ENCODE peak calls at places on chromosome 20, in seven cellular contexts. One of them, this sample, is unnamed.

GRCh38 chr20:5078399-5078958 is 41.3 kb downstream of the PCNA start:
- DNase-seq in mesenchymal stem cell: peak; percentile 45
- DNase-seq in PC-3: peak; percentile 33
- DNase-seq in H9: no peak
- DNase-seq in IMR-90: peak; percentile 66
- DNase-seq in adipocyte: no peak
- DNase-seq in colonic mucosa: peak; percentile 81
- DNase-seq in this sample: no peak

GRCh38 chr20:64130876-64131275 is 23.5 kb upstream of the NPBWR2 start:
- DNase-seq in mesenchymal stem cell: no peak
- DNase-seq in PC-3: no peak
- DNase-seq in H9: no peak
- DNase-seq in IMR-90: no peak
- DNase-seq in adipocyte: no peak
- DNase-seq in colonic mucosa: no peak
- DNase-seq in this sample: no peak

GRCh38 chr20:25061103-25061799 is 3.3 kb upstream of the ACSS1 start:
- DNase-seq in mesenchymal stem cell: no peak
- DNase-seq in PC-3: no peak
- DNase-seq in H9: no peak
- DNase-seq in IMR-90: no peak
- DNase-seq in adipocyte: no peak
- DNase-seq in colonic mucosa: no peak
- DNase-seq in this sample: no peak

GRCh38 chr20:34680586-34680985 is 3.7 kb upstream of the PIGU start:
- DNase-seq in mesenchymal stem cell: peak; percentile 32
- DNase-seq in PC-3: no peak
- DNase-seq in H9: no peak
- DNase-seq in IMR-90: no peak
- DNase-seq in adipocyte: peak; percentile 11
- DNase-seq in colonic mucosa: no peak
- DNase-seq in this sample: no peak

GRCh38 chr20:49747707-49748524 is 34.2 kb upstream of the B4GALT5 start:
- DNase-seq in mesenchymal stem cell: peak; percentile 37
- DNase-seq in PC-3: no peak
- DNase-seq in H9: no peak
- DNase-seq in IMR-90: peak; percentile 50
- DNase-seq in adipocyte: peak; percentile 88
- DNase-seq in colonic mucosa: peak; percentile 43
- DNase-seq in this sample: peak; percentile 61

GRCh38 chr20:47418061-47418616 is 61.6 kb upstream of the ZMYND8 start:
- DNase-seq in mesenchymal stem cell: no peak
- DNase-seq in PC-3: peak; percentile 57
- DNase-seq in H9: no peak
- DNase-seq in IMR-90: no peak
- DNase-seq in adipocyte: no peak
- DNase-seq in colonic mucosa: no peak
- DNase-seq in this sample: no peak

GRCh38 chr20:18692453-18692852 is 104.6 kb downstream of the DTD1 start:
- DNase-seq in mesenchymal stem cell: no peak
- DNase-seq in PC-3: peak; percentile 86
- DNase-seq in H9: no peak
- DNase-seq in IMR-90: peak; percentile 3
- DNase-seq in adipocyte: no peak
- DNase-seq in colonic mucosa: no peak
- DNase-seq in this sample: no peak

GRCh38 chr20:31374346-31374745 is 5.9 kb downstream of the DEFB118 start:
- DNase-seq in mesenchymal stem cell: no peak
- DNase-seq in PC-3: no peak
- DNase-seq in H9: no peak
- DNase-seq in IMR-90: no peak
- DNase-seq in adipocyte: no peak
- DNase-seq in colonic mucosa: no peak
- DNase-seq in this sample: no peak

GRCh38 chr20:4978050-4978918 is 23.0 kb downstream of the SLC23A2 start:
- DNase-seq in mesenchymal stem cell: no peak
- DNase-seq in PC-3: no peak
- DNase-seq in H9: no peak
- DNase-seq in IMR-90: no peak
- DNase-seq in adipocyte: no peak
- DNase-seq in colonic mucosa: no peak
- DNase-seq in this sample: peak; percentile 34

GRCh38 chr20:14342910-14343309 is 5.5 kb upstream of the FLRT3 start:
- DNase-seq in mesenchymal stem cell: no peak
- DNase-seq in PC-3: peak; percentile 34
- DNase-seq in H9: no peak
- DNase-seq in IMR-90: no peak
- DNase-seq in adipocyte: no peak
- DNase-seq in colonic mucosa: peak; percentile 19
- DNase-seq in this sample: no peak

GRCh38 chr20:61808497-61808896 is 257.2 kb downstream of the TAF4 start:
- DNase-seq in mesenchymal stem cell: no peak
- DNase-seq in PC-3: no peak
- DNase-seq in H9: no peak
- DNase-seq in IMR-90: no peak
- DNase-seq in adipocyte: no peak
- DNase-seq in colonic mucosa: no peak
- DNase-seq in this sample: no peak

GRCh38 chr20:50246367-50247195 is 56.0 kb downstream of the CEBPB start:
- DNase-seq in mesenchymal stem cell: no peak
- DNase-seq in PC-3: peak; percentile 69
- DNase-seq in H9: no peak
- DNase-seq in IMR-90: no peak
- DNase-seq in adipocyte: no peak
- DNase-seq in colonic mucosa: no peak
- DNase-seq in this sample: no peak

GRCh38 chr20:48194578-48194977 is 409.3 kb upstream of the SULF2 start:
- DNase-seq in mesenchymal stem cell: no peak
- DNase-seq in PC-3: no peak
- DNase-seq in H9: no peak
- DNase-seq in IMR-90: no peak
- DNase-seq in adipocyte: no peak
- DNase-seq in colonic mucosa: no peak
- DNase-seq in this sample: no peak

GRCh38 chr20:49989234-49990065 is 6.7 kb downstream of the SNAI1 start:
- DNase-seq in mesenchymal stem cell: peak; percentile 91
- DNase-seq in PC-3: no peak
- DNase-seq in H9: no peak
- DNase-seq in IMR-90: peak; percentile 87
- DNase-seq in adipocyte: peak; percentile 75
- DNase-seq in colonic mucosa: no peak
- DNase-seq in this sample: peak; percentile 85

GRCh38 chr20:38725959-38726848 is 1.9 kb downstream of the SLC32A1 start:
- DNase-seq in mesenchymal stem cell: peak; percentile 33
- DNase-seq in PC-3: peak; percentile 47
- DNase-seq in H9: peak; percentile 93
- DNase-seq in IMR-90: peak; percentile 11
- DNase-seq in adipocyte: no peak
- DNase-seq in colonic mucosa: no peak
- DNase-seq in this sample: no peak

GRCh38 chr20:43355610-43356009 is 102.1 kb upstream of the SRSF6 start:
- DNase-seq in mesenchymal stem cell: no peak
- DNase-seq in PC-3: no peak
- DNase-seq in H9: no peak
- DNase-seq in IMR-90: no peak
- DNase-seq in adipocyte: no peak
- DNase-seq in colonic mucosa: no peak
- DNase-seq in this sample: no peak

GRCh38 chr20:3658708-3659491 is 4.3 kb downstream of the GFRA4 start:
- DNase-seq in mesenchymal stem cell: no peak
- DNase-seq in PC-3: no peak
- DNase-seq in H9: no peak
- DNase-seq in IMR-90: no peak
- DNase-seq in adipocyte: no peak
- DNase-seq in colonic mucosa: no peak
- DNase-seq in this sample: no peak

GRCh38 chr20:3659492-3660261 is 3.5 kb downstream of the GFRA4 start:
- DNase-seq in mesenchymal stem cell: no peak
- DNase-seq in PC-3: no peak
- DNase-seq in H9: peak; percentile 30
- DNase-seq in IMR-90: no peak
- DNase-seq in adipocyte: no peak
- DNase-seq in colonic mucosa: no peak
- DNase-seq in this sample: no peak

GRCh38 chr20:3661836-3662665 is 1.1 kb downstream of the GFRA4 start:
- DNase-seq in mesenchymal stem cell: no peak
- DNase-seq in PC-3: no peak
- DNase-seq in H9: no peak
- DNase-seq in IMR-90: no peak
- DNase-seq in adipocyte: no peak
- DNase-seq in colonic mucosa: no peak
- DNase-seq in this sample: no peak

GRCh38 chr20:3661060-3661820 is 2.0 kb downstream of the GFRA4 start:
- DNase-seq in mesenchymal stem cell: no peak
- DNase-seq in PC-3: no peak
- DNase-seq in H9: peak; percentile 25
- DNase-seq in IMR-90: no peak
- DNase-seq in adipocyte: peak; percentile 14
- DNase-seq in colonic mucosa: no peak
- DNase-seq in this sample: no peak

GRCh38 chr20:3660262-3661059 is 2.7 kb downstream of the GFRA4 start:
- DNase-seq in mesenchymal stem cell: no peak
- DNase-seq in PC-3: no peak
- DNase-seq in H9: peak; percentile 26
- DNase-seq in IMR-90: no peak
- DNase-seq in adipocyte: no peak
- DNase-seq in colonic mucosa: no peak
- DNase-seq in this sample: no peak
- H3K27me3 ChIP-seq in mesenchymal stem cell: peaks cover 61% of the 10 kb centered on the region
- H3K27me3 ChIP-seq in PC-3: peaks cover 18% of the 10 kb centered on the region
- H3K27me3 ChIP-seq in H9: peaks cover 5% of the 10 kb centered on the region
- H3K27me3 ChIP-seq in IMR-90: peaks cover 63% of the 10 kb centered on the region
- H3K27me3 ChIP-seq in adipocyte: peaks cover 49% of the 10 kb centered on the region
- H3K27me3 ChIP-seq in colonic mucosa: peaks cover 27% of the 10 kb centered on the region
- H3K27me3 ChIP-seq in this sample: peaks cover 29% of the 10 kb centered on the region

GRCh38 chr20:32685541-32686529 is 12.1 kb upstream of the C20orf203 start:
- DNase-seq in mesenchymal stem cell: peak; percentile 87
- DNase-seq in PC-3: no peak
- DNase-seq in H9: no peak
- DNase-seq in IMR-90: peak; percentile 93
- DNase-seq in adipocyte: peak; percentile 96
- DNase-seq in colonic mucosa: no peak
- DNase-seq in this sample: peak; percentile 84

GRCh38 chr20:32687180-32687532 is 13.4 kb upstream of the C20orf203 start:
- DNase-seq in mesenchymal stem cell: no peak
- DNase-seq in PC-3: no peak
- DNase-seq in H9: no peak
- DNase-seq in IMR-90: no peak
- DNase-seq in adipocyte: no peak
- DNase-seq in colonic mucosa: no peak
- DNase-seq in this sample: no peak

GRCh38 chr20:32682508-32682987 is 8.8 kb upstream of the C20orf203 start:
- DNase-seq in mesenchymal stem cell: no peak
- DNase-seq in PC-3: no peak
- DNase-seq in H9: no peak
- DNase-seq in IMR-90: no peak
- DNase-seq in adipocyte: no peak
- DNase-seq in colonic mucosa: no peak
- DNase-seq in this sample: no peak

GRCh38 chr20:32681175-32682084 is 7.7 kb upstream of the C20orf203 start:
- DNase-seq in mesenchymal stem cell: peak; percentile 58
- DNase-seq in PC-3: peak; percentile 84
- DNase-seq in H9: peak; percentile 83
- DNase-seq in IMR-90: peak; percentile 17
- DNase-seq in adipocyte: no peak
- DNase-seq in colonic mucosa: no peak
- DNase-seq in this sample: peak; percentile 13

GRCh38 chr20:32686530-32687179 is 12.9 kb upstream of the C20orf203 start:
- DNase-seq in mesenchymal stem cell: no peak
- DNase-seq in PC-3: no peak
- DNase-seq in H9: no peak
- DNase-seq in IMR-90: no peak
- DNase-seq in adipocyte: no peak
- DNase-seq in colonic mucosa: no peak
- DNase-seq in this sample: no peak
- H3K9ac ChIP-seq in mesenchymal stem cell: peak overlapping the region; percentile 86
- H3K9ac ChIP-seq in PC-3: no peak overlapping the region
- H3K9ac ChIP-seq in H9: no peak overlapping the region
- H3K9ac ChIP-seq in IMR-90: no peak overlapping the region
- H3K9ac ChIP-seq in adipocyte: no peak overlapping the region
- H3K9ac ChIP-seq in colonic mucosa: no peak overlapping the region
- H3K9ac ChIP-seq in this sample: no peak overlapping the region

DNA sequence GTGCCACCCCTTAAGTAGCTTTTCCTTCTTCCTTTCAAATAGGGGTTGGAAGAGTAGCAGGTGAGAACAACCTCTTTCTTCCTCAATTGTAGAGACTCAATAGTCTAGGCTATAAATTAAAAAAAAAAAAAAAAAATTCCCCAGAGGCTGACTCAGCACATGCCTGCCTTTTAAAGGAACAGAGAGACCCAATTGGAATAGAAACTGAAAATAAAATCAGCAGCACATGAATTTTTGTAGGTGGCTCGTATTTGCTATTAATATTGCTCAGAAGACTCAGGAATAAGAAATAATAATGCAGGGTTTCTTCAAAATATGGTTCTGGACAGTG is 19.3 kb downstream of the TOP1 start:
- DNase-seq in mesenchymal stem cell: peak; percentile 63
- DNase-seq in PC-3: peak; percentile 38
- DNase-seq in H9: no peak
- DNase-seq in IMR-90: no peak
- DNase-seq in adipocyte: peak; percentile 72
- DNase-seq in colonic mucosa: no peak
- DNase-seq in this sample: no peak
- H3K27me3 ChIP-seq in mesenchymal stem cell: no peaks in the 10 kb centered on the region
- H3K27me3 ChIP-seq in PC-3: no peaks in the 10 kb centered on the region
- H3K27me3 ChIP-seq in H9: no peaks in the 10 kb centered on the region
- H3K27me3 ChIP-seq in IMR-90: no peaks in the 10 kb centered on the region
- H3K27me3 ChIP-seq in adipocyte: no peaks in the 10 kb centered on the region
- H3K27me3 ChIP-seq in colonic mucosa: no peaks in the 10 kb centered on the region
- H3K27me3 ChIP-seq in this sample: no peaks in the 10 kb centered on the region

GRCh38 chr20:57179265-57179664 is 87.2 kb downstream of the BMP7 start:
- DNase-seq in mesenchymal stem cell: no peak
- DNase-seq in PC-3: no peak
- DNase-seq in H9: no peak
- DNase-seq in IMR-90: no peak
- DNase-seq in adipocyte: no peak
- DNase-seq in colonic mucosa: no peak
- DNase-seq in this sample: no peak
- H3K9ac ChIP-seq in mesenchymal stem cell: no peak overlapping the region
- H3K9ac ChIP-seq in PC-3: no peak overlapping the region
- H3K9ac ChIP-seq in H9: no peak overlapping the region
- H3K9ac ChIP-seq in IMR-90: no peak overlapping the region
- H3K9ac ChIP-seq in adipocyte: no peak overlapping the region
- H3K9ac ChIP-seq in colonic mucosa: no peak overlapping the region
- H3K9ac ChIP-seq in this sample: no peak overlapping the region

GRCh38 chr20:44833437-44833836 is 23.1 kb upstream of the RIMS4 start:
- DNase-seq in mesenchymal stem cell: peak; percentile 10
- DNase-seq in PC-3: no peak
- DNase-seq in H9: no peak
- DNase-seq in IMR-90: no peak
- DNase-seq in adipocyte: no peak
- DNase-seq in colonic mucosa: no peak
- DNase-seq in this sample: no peak
- H3K27me3 ChIP-seq in mesenchymal stem cell: peaks cover 74% of the 10 kb centered on the region
- H3K27me3 ChIP-seq in PC-3: peaks cover 96% of the 10 kb centered on the region
- H3K27me3 ChIP-seq in H9: no peaks in the 10 kb centered on the region
- H3K27me3 ChIP-seq in IMR-90: peaks cover 25% of the 10 kb centered on the region
- H3K27me3 ChIP-seq in adipocyte: peaks cover 53% of the 10 kb centered on the region
- H3K27me3 ChIP-seq in colonic mucosa: no peaks in the 10 kb centered on the region
- H3K27me3 ChIP-seq in this sample: peaks cover 37% of the 10 kb centered on the region